ENCODE peak calls at places on chromosome 20, in six cellular contexts. N is GM23338, G is IMR-90, H is AG04450, R is nephron progenitor cell, F is fibroblast of the aortic adventitia. I is an unnamed sample.

GRCh38 chr20:3045042-3045815 is 623 bp upstream of the MRPS26 start:
- DNase-seq in G (peak), F (peak), R (peak), H (peak), N (peak), I (peak)

GRCh38 chr20:44730441-44730840 is 15.2 kb upstream of the KCNK15 start:
- DNase-seq in N (no peak), G (peak), H (no peak), R (no peak), F (peak), I (no peak)

GRCh38 chr20:56702931-56703840 is 74.1 kb downstream of the TFAP2C start:
- DNase-seq in N (no peak), F (no peak), R (no peak), G (no peak), H (no peak), I (no peak)

GRCh38 chr20:57678340-57678739 is 31.5 kb downstream of the PMEPA1 start:
- DNase-seq in H (no peak), F (no peak), R (no peak), G (no peak), N (no peak), I (no peak)

GRCh38 chr20:51143652-51144051 is 120.7 kb upstream of the KCNG1 start:
- DNase-seq in G (no peak), F (no peak), N (no peak), R (no peak), H (no peak), I (no peak)

GRCh38 chr20:40008177-40008576 is 680.9 kb downstream of the MAFB start:
- DNase-seq in G (peak), F (peak), N (no peak), H (no peak), R (no peak), I (no peak)

GRCh38 chr20:45427236-45428149 is 11.6 kb downstream of the PIGT start:
- DNase-seq in N (no peak), H (no peak), G (no peak), F (peak), R (no peak), I (no peak)

GRCh38 chr20:45358282-45359068 is 4.5 kb upstream of the SYS1 start:
- DNase-seq in N (no peak), H (no peak), G (peak), R (no peak), F (peak), I (peak)

GRCh38 chr20:53981752-53982437 is 88.5 kb downstream of the BCAS1 start:
- DNase-seq in N (no peak), H (no peak), R (no peak), G (no peak), F (no peak), I (no peak)

GRCh38 chr20:2742934-2743559 is 50.5 kb downstream of the EBF4 start:
- DNase-seq in H (peak), F (peak), G (peak), N (peak), R (peak), I (peak)

GRCh38 chr20:17822039-17822438 is 122.3 kb downstream of the BANF2 start:
- DNase-seq in R (no peak), H (peak), F (peak), N (no peak), G (peak), I (no peak)

GRCh38 chr20:4613718-4614620 is 107.7 kb upstream of the PRND start:
- DNase-seq in F (peak), N (peak), R (peak), H (no peak), G (no peak), I (peak)

GRCh38 chr20:25695532-25696383 is 895 bp downstream of the ZNF337 start:
- DNase-seq in G (no peak), F (peak), R (no peak), H (no peak), N (peak), I (no peak)

GRCh38 chr20:25697132-25697446 is 436 bp upstream of the ZNF337 start:
- DNase-seq in G (no peak), F (no peak), N (no peak), R (no peak), H (no peak), I (no peak)

GRCh38 chr20:25696384-25697131 is at the start of gene ZNF337:
- DNase-seq in N (peak), H (peak), G (peak), R (peak), F (peak), I (peak)

GRCh38 chr20:25692499-25692898 is 4.2 kb downstream of the ZNF337 start:
- DNase-seq in N (peak), F (peak), R (no peak), H (no peak), G (no peak), I (no peak)
- TF ChIP-seq CTCF in N (peak), F (peak), R (no peak), H (peak), G (no peak), I (no peak)

DNA sequence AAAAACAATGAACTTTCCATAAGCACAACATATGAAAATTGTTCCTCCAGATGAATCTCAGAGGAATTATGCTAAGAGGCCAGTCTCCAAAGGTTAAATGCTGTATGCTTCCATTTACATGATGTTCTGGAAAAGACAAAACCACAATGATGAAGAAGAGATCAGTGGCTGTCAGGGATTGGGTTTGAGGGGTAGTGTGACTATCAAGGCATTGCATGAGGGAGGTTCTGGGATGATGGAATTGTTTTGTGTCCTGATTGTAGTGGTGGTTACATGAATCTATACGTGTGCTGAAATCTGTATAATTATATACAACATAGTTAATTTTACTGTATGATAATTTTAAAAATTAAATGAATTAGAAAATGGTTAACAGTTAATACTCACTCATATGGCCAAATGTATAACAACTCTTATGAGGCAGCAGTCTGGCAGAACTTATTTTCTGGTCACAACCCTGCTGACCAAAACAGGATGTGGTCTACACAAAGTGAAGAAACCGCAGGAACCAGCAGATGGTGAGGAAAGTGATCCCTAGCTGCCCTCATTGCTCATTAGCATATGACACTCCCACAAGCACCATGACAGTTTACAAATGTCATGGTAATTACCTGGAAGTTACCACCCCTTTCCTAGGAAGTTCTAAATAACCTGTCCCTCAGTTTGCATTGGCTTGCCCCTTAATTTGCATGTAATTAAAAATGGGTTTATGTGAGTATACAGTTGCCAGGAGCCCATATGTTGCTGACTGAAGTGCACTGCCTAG is 31.9 kb downstream of the NSFL1C start:
- DNase-seq in H (peak), N (peak), G (peak), R (no peak), F (peak), I (no peak)
- TF ChIP-seq CTCF in H (no peak), N (no peak), G (no peak), R (no peak), F (no peak), I (no peak)

DNA sequence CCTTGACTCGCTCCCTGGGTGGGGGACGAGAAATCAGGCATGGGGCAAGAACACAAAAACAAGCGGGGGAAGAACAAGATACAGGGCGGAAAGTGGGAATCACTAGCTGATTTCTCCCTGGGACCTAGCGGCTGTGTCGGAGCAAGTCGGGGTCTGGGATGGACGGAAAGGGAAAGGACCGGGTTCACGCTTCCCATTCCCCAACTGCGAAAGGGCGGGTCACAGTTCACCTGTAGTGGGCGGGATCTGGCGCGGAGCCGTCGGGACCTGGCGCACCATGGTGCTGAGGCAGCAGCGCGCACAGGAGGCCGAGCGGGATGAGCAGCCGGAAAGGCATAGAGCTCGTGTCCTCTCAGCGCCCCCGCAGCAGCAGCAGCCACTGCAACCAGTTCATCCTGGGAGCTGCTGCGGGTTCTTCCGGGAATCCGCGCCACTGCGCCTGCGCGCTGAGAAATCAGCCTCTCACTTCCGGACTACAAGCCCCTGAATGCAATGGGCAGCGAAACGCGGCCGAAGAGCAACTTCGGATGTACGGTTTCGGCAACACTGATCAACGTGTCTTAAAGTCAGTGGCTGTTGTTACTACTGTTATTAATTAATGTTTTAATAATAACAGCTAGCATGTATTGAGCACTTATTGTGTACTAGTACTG is at the start of gene EDEM2:
- DNase-seq in R (peak), H (peak), N (peak), F (peak), G (peak), I (peak)
- TF ChIP-seq CTCF in R (no peak), H (no peak), N (no peak), F (no peak), G (no peak), I (no peak)

DNA sequence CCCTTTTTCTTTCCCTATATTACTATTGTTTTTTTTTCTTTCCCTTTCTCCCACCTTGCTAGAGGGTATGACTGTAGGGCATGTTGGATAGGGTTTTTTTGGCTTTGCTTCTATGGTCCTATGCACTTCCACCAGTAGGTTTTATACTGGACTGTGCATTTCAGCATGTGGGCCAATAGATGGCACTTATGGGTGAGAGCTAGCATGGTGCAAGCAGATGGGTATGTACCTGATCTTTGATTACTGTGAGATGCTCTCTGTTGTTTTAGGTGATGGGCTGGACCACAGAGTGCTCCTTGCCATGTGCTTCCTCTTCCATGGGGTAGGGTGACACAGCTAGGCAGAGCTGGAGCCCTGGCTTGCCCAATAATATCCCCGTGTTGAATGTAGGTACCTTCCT is 128.5 kb upstream of the CHD6 start:
- DNase-seq in N (no peak), F (no peak), G (no peak), R (no peak), H (no peak), I (peak)
- TF ChIP-seq CTCF in N (peak), F (no peak), G (no peak), R (no peak), H (peak), I (no peak)

GRCh38 chr20:64225166-64225595 is 30.4 kb upstream of the PCMTD2 start:
- DNase-seq in N (no peak), R (no peak), H (no peak), F (no peak), G (no peak), I (no peak)

GRCh38 chr20:64224344-64225165 is 31.0 kb upstream of the PCMTD2 start:
- DNase-seq in R (no peak), N (no peak), F (peak), G (peak), H (peak), I (no peak)

GRCh38 chr20:64222851-64223525 is 32.6 kb upstream of the PCMTD2 start:
- DNase-seq in F (no peak), H (no peak), G (no peak), N (no peak), R (no peak), I (no peak)

GRCh38 chr20:64222273-64222672 is 33.3 kb upstream of the PCMTD2 start:
- DNase-seq in F (no peak), H (no peak), G (peak), N (no peak), R (no peak), I (no peak)

GRCh38 chr20:64223526-64224067 is 32.0 kb upstream of the PCMTD2 start:
- DNase-seq in F (peak), H (no peak), N (peak), R (peak), G (peak), I (no peak)
- TF ChIP-seq CTCF in F (no peak), H (peak), N (peak), R (peak), G (peak), I (no peak)

DNA sequence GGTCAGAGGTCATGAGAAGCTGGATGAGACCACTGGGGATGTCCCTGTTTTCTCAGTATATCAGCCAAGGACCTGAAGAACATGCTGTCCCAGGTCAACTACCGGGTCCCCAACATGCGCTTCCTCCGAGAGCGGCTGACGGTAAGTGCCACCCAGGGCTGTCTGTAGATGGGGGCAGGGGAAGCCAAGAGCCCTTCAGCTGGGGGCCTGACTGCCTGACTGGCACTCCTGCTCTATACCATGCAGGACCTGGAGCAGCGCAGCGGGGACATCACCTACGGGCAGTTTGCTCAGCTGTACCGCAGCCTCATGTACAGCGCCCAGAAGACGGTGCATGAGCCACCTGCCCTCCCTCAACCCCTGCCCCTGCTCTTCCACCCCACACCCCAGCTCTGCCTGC is 25.1 kb downstream of the PLCG1 start:
- DNase-seq in G (no peak), F (no peak), H (no peak), R (no peak), N (no peak), I (no peak)
- TF ChIP-seq CTCF in G (no peak), F (no peak), H (no peak), R (no peak), N (no peak), I (no peak)

GRCh38 chr20:10469599-10469998 is 34.5 kb downstream of the SLX4IP start:
- DNase-seq in R (peak), F (peak), G (peak), N (peak), H (peak), I (no peak)
- TF ChIP-seq CTCF in R (peak), F (peak), G (peak), N (peak), H (peak), I (peak)

GRCh38 chr20:10659651-10660601 is 13.9 kb downstream of the JAG1 start:
- DNase-seq in H (no peak), F (no peak), R (no peak), G (no peak), N (peak), I (no peak)

GRCh38 chr20:10660661-10661060 is 13.1 kb downstream of the JAG1 start:
- DNase-seq in R (no peak), N (no peak), H (no peak), G (no peak), F (no peak), I (no peak)

GRCh38 chr20:10661261-10661660 is 12.5 kb downstream of the JAG1 start:
- DNase-seq in G (no peak), R (no peak), H (no peak), F (no peak), N (no peak), I (no peak)

GRCh38 chr20:10658051-10658823 is 15.6 kb downstream of the JAG1 start:
- DNase-seq in R (no peak), F (no peak), G (no peak), H (no peak), N (no peak), I (no peak)

DNA sequence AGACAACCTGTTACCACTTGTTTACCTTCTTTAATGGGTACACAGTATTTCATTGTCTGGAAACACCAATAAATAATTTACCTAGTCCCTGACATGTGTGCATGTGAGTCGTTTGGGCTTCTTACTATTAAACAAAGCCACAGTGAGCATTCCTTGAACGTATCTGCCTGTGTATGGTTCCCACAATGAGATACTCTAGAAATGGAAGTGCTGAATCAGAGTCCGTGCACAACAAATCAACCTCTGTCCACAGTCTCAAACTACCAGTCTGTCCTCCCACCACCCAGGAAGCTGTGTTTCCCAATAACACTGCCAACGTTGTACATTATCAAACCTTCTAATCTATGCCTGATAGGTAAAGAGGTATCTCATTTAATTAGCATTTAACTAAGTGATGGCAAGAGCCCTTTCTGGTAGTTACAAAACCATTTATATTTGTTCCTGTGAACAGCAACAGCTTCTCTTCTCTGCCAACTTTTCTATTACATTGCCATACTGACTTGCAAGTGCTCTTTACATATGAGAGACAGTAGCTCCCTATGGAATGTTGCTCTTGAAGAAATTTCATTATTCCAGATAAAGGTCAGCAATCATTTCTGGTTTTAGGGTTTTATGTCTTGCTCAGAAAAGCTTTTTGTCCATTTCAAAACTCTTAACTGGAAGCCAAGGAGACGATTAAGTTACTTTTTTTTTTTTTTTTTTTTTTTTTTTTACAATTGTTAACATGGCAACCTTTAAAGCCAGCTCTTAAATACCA is 14.7 kb downstream of the JAG1 start:
- DNase-seq in F (no peak), G (no peak), R (no peak), H (no peak), N (no peak), I (no peak)
- TF ChIP-seq CTCF in F (no peak), G (no peak), R (no peak), H (no peak), N (no peak), I (no peak)

DNA sequence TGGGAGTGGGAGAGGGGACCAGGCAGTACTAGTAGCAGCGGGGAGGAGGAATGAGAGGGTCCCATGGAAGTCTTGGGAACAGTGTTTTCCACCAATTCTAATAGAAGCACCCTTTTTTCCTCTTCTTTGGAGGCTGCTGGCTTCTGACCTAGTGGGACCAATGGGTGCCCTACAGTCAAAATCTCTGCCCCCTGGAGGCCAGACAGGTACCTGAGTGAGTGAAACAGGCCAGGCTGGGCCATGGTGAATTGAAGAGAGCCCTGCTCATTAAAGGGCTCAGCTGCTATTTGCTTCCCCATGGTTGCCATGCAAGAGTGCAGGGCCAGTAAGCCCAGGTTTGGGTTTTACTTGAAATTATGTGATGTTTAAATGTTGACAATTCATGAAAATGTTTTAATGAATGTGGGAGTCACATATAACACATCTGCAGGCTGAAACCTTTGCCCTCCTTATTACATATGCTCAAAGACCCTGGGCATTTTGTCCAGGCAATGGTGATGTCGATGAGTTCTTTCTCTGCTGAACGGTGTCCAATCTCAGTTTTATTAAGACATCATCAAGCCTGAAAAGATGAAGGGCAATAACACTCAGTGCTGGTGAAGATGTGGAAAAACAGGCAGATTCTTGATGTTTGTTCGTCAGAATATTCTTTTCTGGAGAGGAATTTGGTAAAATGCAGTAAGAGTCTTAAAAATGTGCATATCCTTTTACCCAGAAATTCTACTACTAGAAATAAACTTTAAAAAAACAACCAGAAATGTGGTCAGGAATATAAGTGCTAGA is 42.3 kb upstream of the OCSTAMP start:
- DNase-seq in G (no peak), R (no peak), F (no peak), N (peak), H (no peak), I (no peak)
- TF ChIP-seq CTCF in G (no peak), R (no peak), F (no peak), N (peak), H (no peak), I (no peak)

I was measured in esophagus muscularis mucosa.